ENCODE peak calls at places on chromosome 22, in six cellular contexts. One of them, this sample, is unnamed.

GRCh38 chr22:47474464-47474863 is 712.0 kb downstream of the TBC1D22A start:
- ATAC-seq in activated CD4-positive, alpha-beta T cell treated with anti-CD3 and anti-CD28 coated beads for 36 hours: no peak
- ATAC-seq in heart left ventricle: no peak
- ATAC-seq in activated T-helper 17 cell treated with anti-CD3 and anti-CD28 coated beads, Interleukin-2, amount 50 U/mL, for 72 hours: peak; percentile 68
- ATAC-seq in activated B cell treated with CpG ODN at 0.5 μM for 24 hours: no peak
- ATAC-seq in psoas muscle: no peak
- ATAC-seq in this sample: no peak

GRCh38 chr22:39943941-39944624 is 16.1 kb upstream of the TMA7B start:
- ATAC-seq in activated CD4-positive, alpha-beta T cell treated with anti-CD3 and anti-CD28 coated beads for 36 hours: no peak
- ATAC-seq in heart left ventricle: no peak
- ATAC-seq in activated T-helper 17 cell treated with anti-CD3 and anti-CD28 coated beads, Interleukin-2, amount 50 U/mL, for 72 hours: no peak
- ATAC-seq in activated B cell treated with CpG ODN at 0.5 μM for 24 hours: no peak
- ATAC-seq in psoas muscle: no peak
- ATAC-seq in this sample: no peak

GRCh38 chr22:17106785-17107546 is 14.2 kb downstream of the TMEM121B start:
- ATAC-seq in activated CD4-positive, alpha-beta T cell treated with anti-CD3 and anti-CD28 coated beads for 36 hours: peak; percentile 80
- ATAC-seq in heart left ventricle: no peak
- ATAC-seq in activated T-helper 17 cell treated with anti-CD3 and anti-CD28 coated beads, Interleukin-2, amount 50 U/mL, for 72 hours: peak; percentile 70
- ATAC-seq in activated B cell treated with CpG ODN at 0.5 μM for 24 hours: no peak
- ATAC-seq in psoas muscle: no peak
- ATAC-seq in this sample: no peak

GRCh38 chr22:45254789-45255261 is 14.1 kb upstream of the KIAA0930 start:
- ATAC-seq in activated CD4-positive, alpha-beta T cell treated with anti-CD3 and anti-CD28 coated beads for 36 hours: peak; percentile 96
- ATAC-seq in heart left ventricle: no peak
- ATAC-seq in activated T-helper 17 cell treated with anti-CD3 and anti-CD28 coated beads, Interleukin-2, amount 50 U/mL, for 72 hours: peak; percentile 99
- ATAC-seq in activated B cell treated with CpG ODN at 0.5 μM for 24 hours: peak; percentile 28
- ATAC-seq in psoas muscle: no peak
- ATAC-seq in this sample: peak; percentile 84

GRCh38 chr22:41574847-41575381 is 14.1 kb downstream of the CSDC2 start:
- ATAC-seq in activated CD4-positive, alpha-beta T cell treated with anti-CD3 and anti-CD28 coated beads for 36 hours: no peak
- ATAC-seq in heart left ventricle: peak; percentile 49
- ATAC-seq in activated T-helper 17 cell treated with anti-CD3 and anti-CD28 coated beads, Interleukin-2, amount 50 U/mL, for 72 hours: no peak
- ATAC-seq in activated B cell treated with CpG ODN at 0.5 μM for 24 hours: no peak
- ATAC-seq in psoas muscle: no peak
- ATAC-seq in this sample: no peak

GRCh38 chr22:33971561-33971961 is 51.3 kb upstream of the LARGE1 start:
- ATAC-seq in activated CD4-positive, alpha-beta T cell treated with anti-CD3 and anti-CD28 coated beads for 36 hours: no peak
- ATAC-seq in heart left ventricle: no peak
- ATAC-seq in activated T-helper 17 cell treated with anti-CD3 and anti-CD28 coated beads, Interleukin-2, amount 50 U/mL, for 72 hours: no peak
- ATAC-seq in activated B cell treated with CpG ODN at 0.5 μM for 24 hours: no peak
- ATAC-seq in psoas muscle: no peak
- ATAC-seq in this sample: no peak

GRCh38 chr22:38007330-38007902 is 23.1 kb upstream of the SOX10 start:
- ATAC-seq in activated CD4-positive, alpha-beta T cell treated with anti-CD3 and anti-CD28 coated beads for 36 hours: no peak
- ATAC-seq in heart left ventricle: no peak
- ATAC-seq in activated T-helper 17 cell treated with anti-CD3 and anti-CD28 coated beads, Interleukin-2, amount 50 U/mL, for 72 hours: no peak
- ATAC-seq in activated B cell treated with CpG ODN at 0.5 μM for 24 hours: no peak
- ATAC-seq in psoas muscle: no peak
- ATAC-seq in this sample: no peak

GRCh38 chr22:43884600-43885318 is 7.1 kb downstream of the PNPLA5 start:
- ATAC-seq in activated CD4-positive, alpha-beta T cell treated with anti-CD3 and anti-CD28 coated beads for 36 hours: peak; percentile 31
- ATAC-seq in heart left ventricle: no peak
- ATAC-seq in activated T-helper 17 cell treated with anti-CD3 and anti-CD28 coated beads, Interleukin-2, amount 50 U/mL, for 72 hours: peak; percentile 46
- ATAC-seq in activated B cell treated with CpG ODN at 0.5 μM for 24 hours: no peak
- ATAC-seq in psoas muscle: peak; percentile 64
- ATAC-seq in this sample: peak; percentile 68

GRCh38 chr22:40107756-40108437 is 69.8 kb upstream of the TNRC6B start:
- ATAC-seq in activated CD4-positive, alpha-beta T cell treated with anti-CD3 and anti-CD28 coated beads for 36 hours: peak; percentile 88
- ATAC-seq in heart left ventricle: peak; percentile 47
- ATAC-seq in activated T-helper 17 cell treated with anti-CD3 and anti-CD28 coated beads, Interleukin-2, amount 50 U/mL, for 72 hours: peak; percentile 73
- ATAC-seq in activated B cell treated with CpG ODN at 0.5 μM for 24 hours: peak; percentile 49
- ATAC-seq in psoas muscle: peak; percentile 85
- ATAC-seq in this sample: peak; percentile 61